ENCODE peak calls at places on chromosomes 5 and 9, in seven cellular contexts. R is body of pancreas, H is uterus, W is heart left ventricle, A is tibial nerve, S is IMR-90, U is transverse colon. M is an unnamed sample. For H3K36me3, the result is how much of the 10 kb centered on the place peaks cover.

GRCh38 chr5:30368064-30368463 is 825.4 kb upstream of the CDH6 start:
- DNase-seq in U (no peak), A (no peak), H (no peak), W (no peak), R (no peak), S (no peak), M (no peak)

GRCh38 chr5:43917925-43918324 is 314.9 kb downstream of the NNT start:
- DNase-seq in H (no peak), A (no peak), R (no peak), W (no peak), U (no peak), S (no peak), M (no peak)

GRCh38 chr9:83544002-83544698 is 5.9 kb upstream of the FRMD3 start:
- DNase-seq in H (no peak), W (peak), U (peak), S (peak), R (peak), A (no peak), M (peak)

GRCh38 chr5:93421498-93421897 is 159.5 kb downstream of the NR2F1-AS1 start:
- DNase-seq in R (no peak), U (no peak), H (no peak), W (no peak), A (no peak), S (no peak), M (no peak)

GRCh38 chr5:91946870-91947269 is 563.8 kb upstream of the ARRDC3 start:
- DNase-seq in U (no peak), W (no peak), R (no peak), H (no peak), A (no peak), S (no peak), M (no peak)

GRCh38 chr5:93062548-93062947 is 518.5 kb downstream of the NR2F1-AS1 start:
- DNase-seq in W (no peak), S (no peak), U (no peak), H (no peak), A (no peak), R (no peak), M (no peak)

GRCh38 chr9:34653610-34654072 is 1.7 kb downstream of the IL11RA start:
- DNase-seq in H (peak), A (no peak), R (no peak), W (no peak), S (peak), U (no peak), M (no peak)

GRCh38 chr5:138491669-138492551 is 26.6 kb downstream of the EGR1 start:
- DNase-seq in R (peak), S (peak), H (peak), U (peak), W (peak), A (peak), M (peak)

GRCh38 chr9:135227641-135228251 is 140.3 kb downstream of the OLFM1 start:
- DNase-seq in U (no peak), R (peak), H (no peak), S (no peak), A (no peak), W (peak), M (no peak)

GRCh38 chr9:35748858-35749514 is at the start of the genes GBA2 and RGP1:
- DNase-seq in H (peak), W (peak), A (peak), R (peak), U (peak), S (peak), M (peak)

GRCh38 chr5:14600846-14601245 is 19.3 kb downstream of the OTULINL start:
- DNase-seq in A (no peak), U (no peak), H (no peak), W (no peak), S (no peak), R (no peak), M (no peak)

GRCh38 chr9:77751341-77752091 is 103.4 kb upstream of the GNA14 start:
- DNase-seq in A (no peak), U (no peak), R (no peak), W (no peak), H (no peak), S (peak), M (no peak)

GRCh38 chr9:124040935-124041816 is 29.6 kb downstream of the LHX2 start:
- DNase-seq in U (peak), H (peak), S (no peak), A (no peak), R (peak), W (peak), M (peak)

GRCh38 chr9:137710751-137711150 is 91.9 kb downstream of the EHMT1 start:
- DNase-seq in R (no peak), S (peak), U (no peak), W (no peak), A (no peak), H (no peak), M (no peak)

GRCh38 chr9:22241024-22241423 is 205.6 kb upstream of the DMRTA1 start:
- DNase-seq in R (no peak), S (no peak), W (no peak), U (no peak), A (no peak), H (no peak), M (no peak)

GRCh38 chr5:160230686-160231527 is 1.6 kb downstream of the FABP6 start:
- DNase-seq in U (no peak), A (no peak), W (no peak), S (peak), H (no peak), R (no peak), M (peak)
- TF ChIP-seq POLR2A in U (no peak), A (no peak), W (no peak), S (no peak), H (no peak), R (no peak), M (no peak)

GRCh38 chr5:65292196-65292595 is 189.5 kb downstream of the ADAMTS6 start:
- DNase-seq in W (no peak), S (no peak), U (no peak), R (no peak), A (no peak), H (no peak), M (no peak)

GRCh38 chr5:65290677-65291076 is 191.0 kb downstream of the ADAMTS6 start:
- DNase-seq in A (no peak), H (no peak), W (no peak), U (no peak), S (peak), R (no peak), M (no peak)

GRCh38 chr5:65288657-65289056 is 193.1 kb downstream of the ADAMTS6 start:
- DNase-seq in H (no peak), U (no peak), A (no peak), W (no peak), R (no peak), S (no peak), M (no peak)
- H3K36me3 ChIP-seq in H (under half), U (under half), A (under half), W (under half), R (under half), S (under half), M (under half)

GRCh38 chr5:179061025-179061424 is 852 bp downstream of the ZNF354C start:
- DNase-seq in H (peak), A (no peak), R (peak), S (no peak), U (no peak), W (no peak), M (no peak)
- H3K4me3 ChIP-seq in H (peak), A (peak), R (peak), S (peak), U (peak), W (peak), M (peak)

DNA sequence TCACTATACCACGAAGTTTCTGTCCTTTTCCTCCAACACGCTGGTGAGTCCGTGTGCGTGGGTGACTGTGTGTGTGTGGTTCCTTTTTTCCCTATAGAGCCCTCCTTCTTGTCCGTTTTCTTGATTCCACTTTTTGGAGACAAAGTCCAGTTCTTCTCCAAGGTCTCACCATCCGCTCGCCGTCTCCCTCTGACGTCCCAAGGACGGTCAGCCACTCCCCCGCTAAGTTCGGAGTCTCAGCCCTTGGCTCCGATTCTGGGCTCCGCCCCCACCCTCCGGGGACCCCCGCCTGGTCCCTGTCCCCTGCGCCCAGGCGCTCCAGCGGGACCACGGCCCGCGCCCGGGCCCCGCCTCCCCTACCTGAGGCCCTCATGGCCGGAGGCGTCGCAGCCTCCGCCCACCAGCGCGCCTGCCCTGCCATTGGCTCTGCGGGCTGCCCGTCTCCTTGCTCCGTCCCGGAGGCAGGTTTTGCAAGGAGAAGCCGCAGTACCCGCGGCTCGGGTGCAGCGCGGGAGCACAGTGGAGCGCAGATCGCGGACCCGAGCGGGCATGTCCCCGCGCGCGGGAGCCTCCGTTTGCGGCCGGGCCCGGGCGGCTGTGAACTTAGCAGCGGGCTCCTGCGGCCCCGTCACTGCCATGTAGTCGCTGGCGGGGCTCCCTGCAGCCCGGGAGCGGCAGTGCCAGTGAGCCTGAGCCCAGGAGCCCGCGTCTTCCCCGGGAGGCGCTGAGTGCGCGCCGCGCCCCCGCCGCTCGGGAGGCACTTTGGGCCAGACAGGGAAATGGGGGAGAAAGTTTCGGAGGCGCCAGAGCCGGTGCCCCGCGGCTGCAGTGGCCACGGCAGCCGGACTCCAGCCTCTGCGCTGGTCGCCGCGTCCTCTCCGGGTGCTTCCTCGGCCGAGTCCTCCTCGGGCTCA is at the start of gene MAST4:
- DNase-seq in U (peak), S (peak), R (peak), W (peak), A (peak), H (peak), M (peak)
- TF ChIP-seq POLR2A in U (peak), S (no peak), R (peak), W (peak), A (no peak), H (peak), M (peak)

GRCh38 chr5:140402258-140403074 is 833 bp downstream of the ANKHD1 start:
- DNase-seq in R (peak), A (no peak), S (peak), H (no peak), U (peak), W (peak), M (peak)
- H3K36me3 ChIP-seq in R (under half), A (under half), S (under half), H (under half), U (under half), W (under half), M (under half)

DNA sequence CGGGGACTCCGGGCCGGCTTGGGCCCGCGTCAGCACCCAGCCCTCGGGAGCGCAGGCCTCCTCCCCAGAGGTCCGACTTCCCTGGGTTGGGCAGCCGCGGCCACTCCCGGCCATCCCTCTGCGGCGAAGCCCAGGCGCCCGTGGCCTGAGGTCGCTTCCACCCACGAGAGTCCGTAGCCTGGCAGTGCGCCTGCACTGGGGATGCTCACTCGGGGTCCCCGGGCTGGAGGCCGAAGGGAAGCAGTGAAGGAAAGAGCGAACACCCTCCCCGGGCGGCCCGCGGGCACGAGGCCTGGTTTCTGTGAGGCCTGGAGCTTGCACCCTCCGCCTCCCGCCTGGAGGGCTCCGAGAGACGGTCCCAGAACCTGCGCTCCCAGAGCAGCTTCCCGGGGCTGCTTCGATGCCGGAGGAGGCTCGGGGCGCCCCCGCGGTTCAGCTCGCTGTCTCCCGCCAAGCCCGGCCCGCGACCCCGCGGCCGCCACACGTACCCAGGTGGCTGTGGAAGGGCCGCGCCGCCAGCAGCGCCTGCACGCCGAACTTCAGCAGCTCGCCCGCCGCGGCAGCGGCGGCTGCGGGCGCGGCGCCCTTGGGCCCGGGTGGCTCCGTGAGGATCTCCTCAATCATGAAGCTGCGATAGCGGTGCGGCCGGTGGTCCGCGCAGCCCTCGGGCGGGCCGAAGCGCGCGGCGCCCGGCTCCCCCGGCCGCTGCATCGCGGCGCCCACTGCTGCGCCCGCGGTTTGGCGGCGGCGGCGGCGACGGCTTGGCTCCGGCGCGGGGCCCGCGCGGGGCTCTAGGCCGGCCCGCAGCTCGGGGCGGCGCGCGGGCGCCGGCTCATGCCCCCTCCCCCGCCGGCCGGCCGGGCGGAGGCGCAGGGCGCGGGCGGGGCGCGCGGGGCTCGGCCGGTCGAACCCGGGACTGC is at the start of gene BARX1:
- DNase-seq in U (no peak), A (no peak), H (no peak), W (no peak), R (no peak), S (no peak), M (peak)
- H3K4me3 ChIP-seq in U (peak), A (no peak), H (peak), W (peak), R (no peak), S (no peak), M (no peak)

GRCh38 chr5:179820483-179821297 is at the start of gene SQSTM1:
- DNase-seq in W (peak), R (peak), H (peak), U (peak), S (peak), A (peak), M (peak)

GRCh38 chr5:179820127-179820482 is 600 bp upstream of the SQSTM1 start:
- DNase-seq in A (no peak), U (no peak), H (no peak), S (no peak), W (no peak), R (no peak), M (no peak)

GRCh38 chr5:179819296-179820126 is 1.2 kb upstream of the SQSTM1 start:
- DNase-seq in R (peak), S (peak), A (peak), H (peak), U (peak), W (peak), M (peak)

GRCh38 chr5:179817071-179817840 is 3.4 kb upstream of the SQSTM1 start:
- DNase-seq in H (no peak), R (peak), U (no peak), A (no peak), S (no peak), W (no peak), M (no peak)

DNA sequence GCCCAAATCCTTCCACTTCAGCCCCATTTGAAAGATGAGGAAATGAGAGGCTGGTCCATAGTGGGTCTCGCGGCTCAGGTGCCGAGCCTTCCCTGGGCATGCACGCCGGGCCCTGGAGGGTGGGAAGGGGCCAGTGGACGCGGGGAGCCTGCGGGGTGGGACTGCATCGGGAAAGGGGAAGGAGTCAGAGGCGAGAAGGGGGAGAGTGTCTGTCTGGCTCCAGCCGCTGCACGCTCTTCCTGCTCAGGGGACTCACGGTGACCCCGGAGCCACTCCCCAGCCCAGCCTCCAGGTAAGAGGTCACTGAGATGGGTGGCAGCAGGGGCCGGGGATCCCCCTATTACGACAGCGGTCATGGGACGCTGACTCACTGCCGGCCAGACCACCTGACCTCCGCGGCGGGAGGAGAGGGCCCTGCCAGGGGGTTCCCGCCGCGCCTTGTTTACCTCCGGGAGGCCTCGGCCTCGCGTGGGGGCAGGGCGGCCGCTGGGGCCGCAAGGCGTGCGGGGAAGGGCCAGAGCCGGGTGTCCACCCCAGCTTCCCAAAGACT is 1.9 kb upstream of the SQSTM1 start:
- DNase-seq in S (peak), U (peak), H (peak), W (peak), A (peak), R (peak), M (peak)
- TF ChIP-seq POLR2A in S (no peak), U (peak), H (peak), W (no peak), A (peak), R (peak), M (peak)

GRCh38 chr5:6656680-6657079 is 23.4 kb downstream of the SRD5A1 start:
- DNase-seq in R (no peak), U (no peak), A (no peak), W (no peak), H (no peak), S (no peak), M (no peak)
- H3K36me3 ChIP-seq in R (under half), U (under half), A (half or more), W (half or more), H (under half), S (under half), M (half or more)

DNA sequence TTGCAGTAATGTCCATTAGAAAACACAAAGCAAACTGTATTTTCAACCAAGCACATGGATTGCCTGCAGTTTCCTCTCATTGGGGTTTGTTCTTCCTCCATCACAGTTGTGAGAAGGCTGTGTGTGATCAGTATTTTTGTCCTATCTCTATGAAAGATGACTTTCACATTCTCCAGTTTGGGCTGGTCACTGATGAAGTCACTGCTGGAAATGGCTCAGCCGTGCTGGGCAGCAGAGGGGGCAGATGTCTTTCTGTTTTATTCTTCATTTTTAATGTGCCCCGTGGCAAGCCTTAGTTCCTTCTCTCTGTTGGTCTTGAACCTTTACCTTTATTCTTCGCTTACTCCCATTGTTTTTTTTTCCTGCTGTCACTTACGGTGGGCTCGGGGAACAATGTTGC is 289.0 kb upstream of the MPDZ start:
- DNase-seq in W (peak), R (no peak), H (no peak), A (no peak), U (no peak), S (no peak), M (no peak)
- H3K4me3 ChIP-seq in W (peak), R (no peak), H (no peak), A (peak), U (peak), S (peak), M (peak)

GRCh38 chr5:1524799-1525623 is 1.3 kb upstream of the LPCAT1 start:
- DNase-seq in A (peak), S (no peak), H (peak), U (peak), W (peak), R (peak), M (peak)

GRCh38 chr5:1524481-1524798 is 680 bp upstream of the LPCAT1 start:
- DNase-seq in S (no peak), U (peak), R (no peak), W (peak), A (no peak), H (no peak), M (no peak)

GRCh38 chr5:1522601-1523479 is 920 bp downstream of the LPCAT1 start:
- DNase-seq in H (peak), A (peak), U (peak), W (no peak), S (no peak), R (peak), M (peak)

GRCh38 chr5:1523480-1523792 is 324 bp downstream of the LPCAT1 start:
- DNase-seq in S (no peak), A (no peak), U (peak), W (no peak), H (no peak), R (no peak), M (no peak)

DNA sequence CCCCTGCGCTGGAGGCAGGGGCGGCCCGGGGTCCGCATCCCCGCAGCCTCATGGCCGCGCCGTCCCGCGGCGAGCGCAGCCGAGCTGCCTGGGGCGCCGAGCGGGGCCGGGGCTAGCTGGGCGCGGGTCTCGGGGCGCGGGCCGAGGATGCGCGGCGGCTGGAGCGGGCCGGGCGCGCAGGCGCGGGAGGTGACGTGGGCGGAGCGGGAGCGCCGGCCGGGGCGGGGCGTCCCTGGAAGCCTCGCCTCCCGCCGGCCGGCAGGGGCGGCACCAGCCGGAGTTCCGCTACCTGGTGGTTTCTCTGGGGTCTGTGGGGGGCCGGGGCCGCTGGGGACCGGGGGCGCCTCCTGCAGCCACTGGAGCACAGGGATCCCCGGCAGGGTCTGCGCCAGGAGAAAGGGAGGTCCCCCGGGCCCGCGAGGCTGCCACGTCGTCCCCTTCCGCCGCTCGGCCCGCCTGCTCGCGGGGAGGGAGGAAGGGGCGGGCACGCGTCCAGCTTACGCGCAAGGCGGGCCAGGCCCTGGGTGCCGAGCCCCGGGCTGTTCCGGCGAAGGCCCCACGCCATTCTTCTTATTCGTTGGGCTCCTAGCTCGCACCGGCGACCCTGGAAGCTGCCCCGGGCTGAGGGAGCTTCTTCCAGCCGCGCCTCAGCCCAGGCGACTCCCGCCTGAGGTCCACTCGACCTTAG is at the start of gene LPCAT1:
- DNase-seq in U (peak), A (peak), W (peak), R (peak), H (peak), S (peak), M (peak)
- TF ChIP-seq POLR2A in U (peak), A (no peak), W (no peak), R (peak), H (no peak), S (peak), M (peak)